ENCODE peak calls at places on chromosomes 4 and X, in seven cellular contexts. T is NCI-H510A treated with DMSO at 0.1 percent for 48 hours; I is NCI-H748 treated with DMSO at 0.1 percent for 48 hours; W is fibroblast of mammary gland; J is stimulated activated CD4-positive, alpha-beta T cell treated with anti-CD3 and anti-CD28 coated beads, Interleukin-2, amount 100 ng/mL, for 24 hours; K is HT-29; O is lower leg skin. Z is an unnamed sample.

GRCh38 chr4:170652571-170652970 is 562.8 kb upstream of the AADAT start:
- DNase-seq in O (no peak), T (no peak), J (no peak), W (peak; percentile 33), K (no peak), I (no peak), Z (no peak)

GRCh38 chrX:57083143-57083542 is 38.2 kb downstream of the SPIN2B start:
- DNase-seq in I (no peak), W (no peak), O (no peak), J (no peak), T (no peak), K (no peak), Z (no peak)

GRCh38 chr4:53529025-53529424 is 62.3 kb downstream of the LNX1 start:
- DNase-seq in J (no peak), I (no peak), T (no peak), W (no peak), O (no peak), K (no peak), Z (no peak)

GRCh38 chr4:126778348-126778747 is 854.4 kb upstream of the INTU start:
- DNase-seq in O (no peak), W (peak; percentile 85), T (no peak), K (no peak), J (no peak), I (no peak), Z (no peak)

GRCh38 chrX:47483310-47484268 is 567 bp upstream of the ZNF41 start:
- DNase-seq in K (peak; percentile 51), J (no peak), O (peak; percentile 85), W (peak; percentile 41), T (peak; percentile 10), I (no peak), Z (no peak)

GRCh38 chr4:188647820-188648380 is 508.7 kb downstream of the TRIML1 start:
- DNase-seq in W (no peak), J (no peak), T (no peak), I (no peak), K (no peak), O (no peak), Z (no peak)

GRCh38 chr4:150593996-150594395 is 12.0 kb downstream of the MAB21L2 start:
- DNase-seq in J (no peak), K (no peak), T (no peak), O (no peak), W (peak; percentile 34), I (no peak), Z (no peak)

GRCh38 chr4:23355263-23355662 is 534.6 kb downstream of the PPARGC1A start:
- DNase-seq in I (no peak), T (no peak), O (no peak), K (no peak), W (no peak), J (no peak), Z (no peak)

GRCh38 chr4:108754327-108754726 is 8.5 kb downstream of the ETNPPL start:
- DNase-seq in T (no peak), J (no peak), O (no peak), I (no peak), W (no peak), K (no peak), Z (no peak)

GRCh38 chr4:88897752-88898151 is 159.2 kb downstream of the FAM13A start:
- DNase-seq in J (no peak), O (no peak), T (no peak), I (no peak), K (no peak), W (no peak), Z (no peak)

GRCh38 chrX:22220941-22221340 is 51.8 kb upstream of the CBLL2 start:
- DNase-seq in J (no peak), K (peak; percentile 42), W (peak; percentile 72), I (no peak), O (no peak), T (no peak), Z (no peak)

GRCh38 chr4:76562851-76563803 is 128.1 kb downstream of the SHROOM3 start:
- DNase-seq in J (no peak), T (peak; percentile 78), I (no peak), O (no peak), W (no peak), K (peak; percentile 76), Z (no peak)

GRCh38 chrX:152913915-152914314 is 16.0 kb downstream of the ZNF185 start:
- DNase-seq in K (no peak), I (no peak), W (no peak), T (no peak), J (no peak), O (no peak), Z (no peak)

GRCh38 chrX:39337461-39337860 is 536.2 kb downstream of the MID1IP1 start:
- DNase-seq in J (no peak), W (no peak), T (peak; percentile 38), K (no peak), O (no peak), I (peak; percentile 46), Z (no peak)

GRCh38 chrX:143788265-143788664 is 67.7 kb upstream of the SPANXN2 start:
- DNase-seq in O (no peak), W (peak; percentile 46), T (no peak), I (no peak), K (peak; percentile 67), J (no peak), Z (no peak)

Z was measured in GF-D8.